ENCODE peak calls at places on chromosomes 12 and 14, in seven cellular contexts. I, N, Q, J, G, X and U are unnamed samples.

GRCh38 chr14:91187271-91187670 is 57.2 kb downstream of the GPR68 start:
- DNase-seq in I (no peak), N (no peak), Q (no peak), J (no peak), G (no peak), X (no peak), U (no peak)

GRCh38 chr14:31927348-31927826 is 149.7 kb upstream of the ARHGAP5 start:
- DNase-seq in I (peak), N (no peak), Q (no peak), J (no peak), G (no peak), X (no peak), U (no peak)

GRCh38 chr14:99242816-99243795 is 28.9 kb downstream of the BCL11B start:
- DNase-seq in I (no peak), N (no peak), Q (no peak), J (no peak), G (no peak), X (no peak), U (no peak)

GRCh38 chr14:103372552-103373304 is 12.5 kb upstream of the MARK3 start:
- DNase-seq in I (peak), N (peak), Q (no peak), J (peak), G (no peak), X (no peak), U (no peak)

GRCh38 chr12:132399092-132400010 is 70.0 kb upstream of the GALNT9 start:
- DNase-seq in I (no peak), N (no peak), Q (no peak), J (no peak), G (no peak), X (no peak), U (no peak)

GRCh38 chr12:2231956-2232355 is 179.2 kb downstream of the CACNA1C start:
- DNase-seq in I (no peak), N (no peak), Q (no peak), J (no peak), G (no peak), X (no peak), U (no peak)

GRCh38 chr14:63713765-63714164 is 14.1 kb downstream of the SGPP1 start:
- DNase-seq in I (no peak), N (no peak), Q (no peak), J (peak), G (no peak), X (no peak), U (no peak)

GRCh38 chr12:129903956-129904769 is at the start of gene TMEM132D:
- DNase-seq in I (no peak), N (no peak), Q (peak), J (no peak), G (no peak), X (peak), U (no peak)

GRCh38 chr12:15256760-15257159 is 35.5 kb upstream of the RERG start:
- DNase-seq in I (no peak), N (no peak), Q (no peak), J (no peak), G (no peak), X (no peak), U (no peak)

GRCh38 chr12:132030367-132031038 is 80.8 kb downstream of the EP400 start:
- DNase-seq in I (no peak), N (no peak), Q (no peak), J (no peak), G (no peak), X (no peak), U (no peak)

GRCh38 chr12:32107376-32108267 is 975 bp downstream of the BICD1 start:
- DNase-seq in I (peak), N (peak), Q (peak), J (peak), G (no peak), X (no peak), U (peak)

GRCh38 chr12:56931474-56931978 is 2.7 kb downstream of the SDR9C7 start:
- DNase-seq in I (peak), N (peak), Q (peak), J (peak), G (no peak), X (peak), U (peak)

GRCh38 chr12:132139912-132140311 is 4.2 kb downstream of the DDX51 start:
- DNase-seq in I (no peak), N (no peak), Q (no peak), J (no peak), G (no peak), X (no peak), U (no peak)

GRCh38 chr14:44979740-44980346 is 17.9 kb downstream of the TOGARAM1 start:
- DNase-seq in I (no peak), N (no peak), Q (peak), J (no peak), G (no peak), X (no peak), U (no peak)

GRCh38 chr14:102348376-102348775 is 14.3 kb downstream of the CINP start:
- DNase-seq in I (no peak), N (no peak), Q (no peak), J (no peak), G (no peak), X (no peak), U (no peak)

GRCh38 chr12:107017042-107017441 is 30.1 kb upstream of the MTERF2 start:
- DNase-seq in I (no peak), N (no peak), Q (no peak), J (no peak), G (no peak), X (no peak), U (no peak)

GRCh38 chr12:6826125-6826733 is 2.0 kb upstream of the P3H3 start:
- DNase-seq in I (no peak), N (no peak), Q (no peak), J (no peak), G (no peak), X (no peak), U (no peak)

GRCh38 chr12:118544569-118544968 is 168.2 kb downstream of the SUDS3 start:
- DNase-seq in I (peak), N (no peak), Q (no peak), J (peak), G (no peak), X (no peak), U (no peak)

GRCh38 chr12:44589697-44590096 is 286.4 kb downstream of the NELL2 start:
- DNase-seq in I (no peak), N (no peak), Q (no peak), J (no peak), G (no peak), X (no peak), U (no peak)

GRCh38 chr12:131076277-131076676 is 122.6 kb downstream of the ADGRD1 start:
- DNase-seq in I (no peak), N (no peak), Q (no peak), J (no peak), G (no peak), X (no peak), U (no peak)

GRCh38 chr12:5044420-5045295 is 979 bp downstream of the KCNA5 start:
- DNase-seq in I (no peak), N (no peak), Q (no peak), J (no peak), G (no peak), X (no peak), U (no peak)

GRCh38 chr12:65334534-65334933 is 56.1 kb downstream of the MSRB3 start:
- DNase-seq in I (no peak), N (no peak), Q (no peak), J (no peak), G (no peak), X (no peak), U (no peak)

GRCh38 chr12:18250313-18250916 is 10.9 kb upstream of the PIK3C2G start:
- DNase-seq in I (peak), N (no peak), Q (peak), J (peak), G (no peak), X (no peak), U (peak)

GRCh38 chr12:80709811-80710726 is 2.6 kb downstream of the MYF6 start:
- DNase-seq in I (peak), N (no peak), Q (peak), J (peak), G (no peak), X (peak), U (peak)

GRCh38 chr12:122076743-122077495 is 1.6 kb upstream of the MLXIP start:
- DNase-seq in I (peak), N (no peak), Q (no peak), J (no peak), G (no peak), X (no peak), U (no peak)

GRCh38 chr14:95527392-95528002 is 7.4 kb upstream of the GLRX5 start:
- DNase-seq in I (peak), N (no peak), Q (peak), J (no peak), G (no peak), X (no peak), U (no peak)

GRCh38 chr12:103175625-103176024 is 218.2 kb downstream of the ASCL1 start:
- DNase-seq in I (no peak), N (no peak), Q (no peak), J (no peak), G (no peak), X (no peak), U (no peak)

GRCh38 chr14:97402279-97402678 is 605.1 kb downstream of the VRK1 start:
- DNase-seq in I (no peak), N (no peak), Q (no peak), J (no peak), G (no peak), X (no peak), U (no peak)
- TF ChIP-seq YY1 in I (no peak), N (no peak), Q (no peak), J (no peak), G (no peak), X (no peak), U (no peak)

GRCh38 chr14:30472001-30472400 is 87.0 kb upstream of the G2E3 start:
- DNase-seq in I (no peak), N (no peak), Q (no peak), J (no peak), G (no peak), X (no peak), U (no peak)
- TF ChIP-seq YY1 in I (no peak), N (no peak), Q (no peak), J (no peak), G (no peak), X (no peak), U (no peak)

GRCh38 chr12:54416908-54417603 is 2.0 kb downstream of the ITGA5 start:
- DNase-seq in I (no peak), N (peak), Q (no peak), J (no peak), G (no peak), X (no peak), U (no peak)
- TF ChIP-seq YY1 in I (no peak), N (no peak), Q (no peak), J (no peak), G (no peak), X (no peak), U (no peak)

GRCh38 chr14:89430271-89430620 is 13.2 kb upstream of the FOXN3 start:
- DNase-seq in I (no peak), N (no peak), Q (no peak), J (no peak), G (no peak), X (no peak), U (no peak)

GRCh38 chr14:89427426-89428162 is 10.6 kb upstream of the FOXN3 start:
- DNase-seq in I (no peak), N (no peak), Q (no peak), J (no peak), G (no peak), X (no peak), U (no peak)

GRCh38 chr14:89428556-89429196 is 11.6 kb upstream of the FOXN3 start:
- DNase-seq in I (no peak), N (no peak), Q (no peak), J (no peak), G (no peak), X (no peak), U (no peak)

GRCh38 chr14:89428163-89428523 is 11.1 kb upstream of the FOXN3 start:
- DNase-seq in I (no peak), N (no peak), Q (no peak), J (no peak), G (no peak), X (no peak), U (no peak)

GRCh38 chr14:89429206-89430091 is 12.4 kb upstream of the FOXN3 start:
- DNase-seq in I (no peak), N (no peak), Q (peak), J (no peak), G (no peak), X (no peak), U (no peak)
- TF ChIP-seq YY1 in I (no peak), N (no peak), Q (no peak), J (no peak), G (no peak), X (no peak), U (no peak)

DNA sequence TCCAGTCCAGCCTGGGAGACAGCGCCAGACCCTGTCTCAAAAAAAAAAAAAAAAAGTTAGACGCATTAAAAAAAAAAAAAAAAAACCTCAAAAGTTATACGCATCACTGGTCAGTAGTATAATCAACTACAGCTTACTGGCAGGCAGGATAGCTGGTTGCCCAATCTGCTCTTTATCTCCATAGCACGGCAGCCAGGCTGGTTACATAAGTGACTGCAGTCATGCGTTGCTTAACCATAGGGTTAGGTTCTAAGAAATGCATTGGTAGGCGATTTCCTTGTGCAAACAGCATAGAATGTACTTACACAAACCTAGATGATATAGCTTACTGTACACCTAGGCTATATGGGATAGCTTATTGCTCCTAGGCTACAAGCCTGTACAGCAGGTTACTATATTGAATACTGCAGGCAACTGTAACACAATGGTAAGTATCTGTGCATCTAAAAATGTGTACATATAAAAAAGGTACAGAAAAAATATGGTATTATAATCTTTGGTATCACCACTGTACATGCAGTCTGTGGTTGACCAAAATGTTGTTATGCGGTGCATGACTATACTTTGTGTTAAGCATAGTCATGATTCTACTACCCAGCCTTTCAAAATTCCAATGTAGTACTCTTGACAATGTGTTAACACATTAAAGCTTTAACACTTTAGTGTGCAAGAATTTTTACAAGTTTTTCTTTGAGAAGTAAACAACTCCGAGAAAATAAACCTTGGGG is 8.1 kb downstream of the L2HGDH start:
- DNase-seq in I (peak), N (no peak), Q (no peak), J (no peak), G (no peak), X (no peak), U (no peak)
- TF ChIP-seq YY1 in I (no peak), N (no peak), Q (no peak), J (no peak), G (no peak), X (no peak), U (no peak)

DNA sequence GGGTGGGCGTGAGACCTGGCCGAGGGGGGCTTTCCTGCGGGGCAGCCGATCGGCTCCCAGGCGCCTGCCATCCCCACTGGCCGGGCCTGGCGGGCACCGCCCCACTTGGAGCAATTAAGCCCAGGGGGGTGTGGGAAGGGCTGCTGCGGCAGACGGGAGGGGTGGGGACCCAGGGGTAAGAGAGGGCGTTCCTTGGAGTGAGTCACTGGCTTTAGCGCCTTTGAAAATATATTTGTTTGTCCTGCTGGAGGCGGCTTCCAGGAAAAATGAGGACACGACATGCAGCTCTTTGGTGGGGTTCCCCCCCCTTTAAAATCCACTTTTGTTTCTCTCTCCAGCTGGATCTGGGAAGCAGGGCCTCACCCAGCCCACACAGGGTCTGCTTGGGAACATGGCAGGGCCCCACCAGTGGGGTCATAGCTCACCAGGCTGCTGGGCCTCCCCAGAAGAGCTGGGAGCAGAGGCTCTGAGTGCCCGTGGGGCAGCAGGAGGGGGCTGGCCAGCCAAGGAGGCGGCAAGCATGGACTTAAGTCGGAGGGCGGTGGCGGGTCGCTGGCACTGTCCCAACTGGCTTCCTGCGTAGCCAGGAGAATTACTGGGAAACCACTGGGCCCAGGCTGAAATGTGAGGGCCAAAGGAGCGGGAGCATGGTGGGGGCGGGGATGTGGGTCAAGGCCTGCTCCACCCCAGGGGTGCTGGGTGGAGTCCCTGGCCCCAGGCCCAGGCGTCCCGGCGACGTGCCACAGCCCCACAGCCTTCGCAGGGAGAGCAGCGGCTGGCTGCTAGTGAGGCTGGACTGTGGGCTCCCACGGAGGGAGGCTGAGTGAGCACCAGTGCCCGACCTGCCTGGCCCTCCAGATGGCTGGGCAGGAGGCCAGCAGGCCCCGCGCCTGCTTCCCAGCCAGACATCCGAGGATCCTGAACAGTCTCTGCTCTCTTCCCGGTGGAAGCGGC is 128.0 kb downstream of the RFLNA start:
- DNase-seq in I (peak), N (peak), Q (peak), J (peak), G (no peak), X (no peak), U (no peak)
- TF ChIP-seq YY1 in I (no peak), N (no peak), Q (no peak), J (no peak), G (no peak), X (no peak), U (no peak)